ENCODE peak calls at places on chromosomes 16 and 17, in five cellular contexts. O, K, D, B and V are unnamed samples.

GRCh38 chr17:3004925-3005324 is 58.5 kb downstream of the OR1D5 start:
- DNase-seq in D (no peak), B (no peak), K (no peak), O (no peak), V (no peak)

GRCh38 chr16:66049865-66050264 is 316.6 kb upstream of the CDH5 start:
- DNase-seq in B (no peak), K (no peak), O (no peak), D (no peak), V (no peak)

GRCh38 chr17:76078859-76079576 is at the start of gene ZACN:
- DNase-seq in B (no peak), O (no peak), K (no peak), D (no peak), V (peak)

GRCh38 chr17:49249292-49249794 is 18.8 kb upstream of the PHOSPHO1 start:
- DNase-seq in K (peak), B (peak), D (no peak), O (peak), V (no peak)

GRCh38 chr17:2636169-2636930 is 42.9 kb downstream of the PAFAH1B1 start:
- DNase-seq in B (no peak), O (no peak), D (no peak), K (no peak), V (no peak)

GRCh38 chr17:55273579-55274370 is 9.0 kb downstream of the HLF start:
- DNase-seq in B (no peak), K (no peak), O (no peak), D (no peak), V (no peak)

GRCh38 chr17:77303620-77304019 is 162.9 kb downstream of the SEC14L1 start:
- DNase-seq in B (peak), K (no peak), O (no peak), D (no peak), V (no peak)

GRCh38 chr17:27471321-27472269 is 15.3 kb downstream of the KSR1 start:
- DNase-seq in B (peak), O (peak), K (no peak), D (no peak), V (no peak)

GRCh38 chr17:82665891-82666290 is 17.6 kb upstream of the WDR45B start:
- DNase-seq in B (no peak), D (no peak), O (no peak), K (no peak), V (no peak)

GRCh38 chr17:46929413-46929812 is 6.5 kb downstream of the GOSR2 start:
- DNase-seq in O (no peak), K (no peak), D (no peak), B (peak), V (no peak)

GRCh38 chr16:67399218-67399733 is 6.0 kb upstream of the TPPP3 start:
- DNase-seq in K (no peak), D (peak), O (no peak), B (no peak), V (no peak)

GRCh38 chr17:50146927-50147640 is 3.4 kb downstream of the PPP1R9B start:
- DNase-seq in O (no peak), D (no peak), B (no peak), K (no peak), V (no peak)